ENCODE peak calls at places on chromosome 2, in ten cellular contexts. R is GM13976, G is fibroblast of the aortic adventitia, S is neural crest cell, V is esophagus squamous epithelium, A is AG04450, N is foreskin fibroblast, B is nephron progenitor cell, Y is Caco-2, F is GM13977. X is an unnamed sample.

GRCh38 chr2:195706161-195706900 is 49.3 kb downstream of the SLC39A10 start:
- DNase-seq in R (no peak), G (peak), S (no peak), V (no peak), A (no peak), N (peak), B (no peak), Y (no peak), F (no peak), X (no peak)

GRCh38 chr2:160566717-160567116 is 73.1 kb upstream of the RBMS1 start:
- DNase-seq in R (no peak), G (peak), S (no peak), V (no peak), A (no peak), N (peak), B (no peak), Y (no peak), F (no peak), X (no peak)

GRCh38 chr2:23418056-23418455 is 33.1 kb downstream of the KLHL29 start:
- DNase-seq in R (no peak), G (no peak), S (no peak), V (no peak), A (no peak), N (no peak), B (no peak), Y (no peak), F (no peak), X (no peak)

GRCh38 chr2:238139141-238139840 is 823 bp downstream of the KLHL30 start:
- DNase-seq in R (peak), G (no peak), S (no peak), V (no peak), A (no peak), N (no peak), B (peak), Y (no peak), F (peak), X (peak)

GRCh38 chr2:9288681-9289338 is 82.2 kb downstream of the ASAP2 start:
- DNase-seq in R (no peak), G (peak), S (no peak), V (no peak), A (no peak), N (peak), B (no peak), Y (no peak), F (no peak), X (no peak)

GRCh38 chr2:161020437-161020836 is 139.8 kb upstream of the TANK start:
- DNase-seq in R (no peak), G (no peak), S (no peak), V (no peak), A (no peak), N (no peak), B (no peak), Y (no peak), F (no peak), X (no peak)

GRCh38 chr2:98020516-98020915 is 24.8 kb upstream of the TMEM131 start:
- DNase-seq in R (no peak), G (no peak), S (no peak), V (no peak), A (no peak), N (no peak), B (no peak), Y (no peak), F (no peak), X (no peak)

GRCh38 chr2:183000846-183001245 is 37.4 kb downstream of the NCKAP1 start:
- DNase-seq in R (no peak), G (no peak), S (no peak), V (no peak), A (no peak), N (no peak), B (peak), Y (peak), F (no peak), X (no peak)

GRCh38 chr2:60356346-60356745 is 197.1 kb downstream of the BCL11A start:
- DNase-seq in R (no peak), G (no peak), S (no peak), V (no peak), A (no peak), N (no peak), B (no peak), Y (no peak), F (no peak), X (no peak)

GRCh38 chr2:118981627-118982026 is 39.6 kb downstream of the MARCO start:
- DNase-seq in R (no peak), G (no peak), S (no peak), V (no peak), A (no peak), N (no peak), B (no peak), Y (no peak), F (no peak), X (no peak)

GRCh38 chr2:221049950-221050349 is 522.2 kb downstream of the EPHA4 start:
- DNase-seq in R (no peak), G (no peak), S (no peak), V (no peak), A (no peak), N (no peak), B (no peak), Y (no peak), F (no peak), X (no peak)

GRCh38 chr2:64404002-64404731 is 49.8 kb upstream of the LGALSL start:
- DNase-seq in R (no peak), G (peak), S (peak), V (peak), A (no peak), N (peak), B (peak), Y (no peak), F (no peak), X (no peak)

GRCh38 chr2:127106457-127106997 is 427 bp downstream of the BIN1 start:
- DNase-seq in R (peak), G (peak), S (peak), V (no peak), A (no peak), N (no peak), B (peak), Y (peak), F (peak), X (no peak)

GRCh38 chr2:75562513-75562864 is 1.8 kb upstream of the EVA1A start:
- DNase-seq in R (no peak), G (peak), S (no peak), V (no peak), A (no peak), N (no peak), B (no peak), Y (no peak), F (no peak), X (no peak)

GRCh38 chr2:171832489-171832888 is 61.6 kb downstream of the SLC25A12 start:
- DNase-seq in R (no peak), G (no peak), S (no peak), V (no peak), A (no peak), N (no peak), B (no peak), Y (no peak), F (no peak), X (no peak)

GRCh38 chr2:42052702-42053481 is 5.1 kb downstream of the PKDCC start:
- DNase-seq in R (no peak), G (peak), S (no peak), V (no peak), A (peak), N (no peak), B (no peak), Y (no peak), F (no peak), X (no peak)

DNA sequence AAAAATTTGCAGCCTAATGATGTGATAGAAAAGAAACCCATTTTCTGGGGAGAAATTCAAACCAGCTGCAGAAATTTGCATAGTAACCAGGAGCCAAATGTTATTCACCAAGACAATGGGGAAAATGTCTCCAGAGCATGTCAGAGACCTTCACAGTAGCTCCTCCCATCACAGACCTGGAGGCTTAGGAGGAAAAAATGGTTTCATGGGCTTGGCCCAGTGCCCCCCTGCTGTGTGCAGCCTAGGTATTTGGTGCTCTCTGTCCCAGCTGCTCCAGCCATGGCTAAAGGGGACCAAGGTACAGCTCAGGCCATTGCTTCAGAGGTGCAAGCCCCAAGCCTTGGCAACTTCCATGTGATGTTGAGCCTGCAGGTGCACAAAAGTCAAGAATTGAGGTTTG is 352.9 kb downstream of the PLCL1 start:
- DNase-seq in R (no peak), G (no peak), S (no peak), V (no peak), A (no peak), N (no peak), B (no peak), Y (no peak), F (no peak), X (no peak)
- TF ChIP-seq CTCF in R (no peak), G (no peak), S (no peak), V (no peak), A (no peak), N (no peak), B (no peak), Y (no peak), F (no peak), X (no peak)

DNA sequence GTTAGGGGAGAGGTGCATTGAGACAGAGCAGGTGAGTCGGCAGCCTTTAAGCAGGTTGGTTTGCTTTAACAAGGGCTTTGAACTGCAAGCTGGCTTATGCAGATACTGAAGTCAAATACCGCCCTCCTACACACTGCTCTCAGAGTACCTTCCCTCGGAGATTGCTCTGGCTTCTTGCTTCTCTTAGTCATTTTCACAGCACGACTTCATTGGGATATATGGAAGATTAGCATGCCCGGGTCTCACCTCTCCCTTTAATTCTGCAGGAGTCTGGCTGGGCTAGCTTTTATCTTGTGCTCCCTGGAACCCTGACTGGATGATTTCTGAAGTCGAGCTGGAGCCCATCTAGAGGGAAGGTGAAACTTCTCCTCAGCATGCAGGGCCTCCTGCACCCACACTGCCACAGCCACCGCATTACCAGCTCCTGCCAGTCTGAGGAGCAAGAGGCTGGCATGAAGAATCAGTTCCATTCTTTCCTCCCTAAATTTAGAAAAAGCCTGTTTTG is 395.5 kb upstream of the HNRNPA3 start:
- DNase-seq in R (no peak), G (no peak), S (no peak), V (no peak), A (no peak), N (no peak), B (peak), Y (peak), F (no peak), X (no peak)
- TF ChIP-seq CTCF in R (no peak), G (peak), S (no peak), V (peak), A (no peak), N (no peak), B (no peak), Y (no peak), F (no peak), X (no peak)

GRCh38 chr2:129062160-129062912 is 743.7 kb upstream of the HS6ST1 start:
- DNase-seq in R (no peak), G (no peak), S (no peak), V (no peak), A (no peak), N (no peak), B (no peak), Y (no peak), F (no peak), X (no peak)
- TF ChIP-seq CTCF in R (no peak), G (no peak), S (no peak), V (no peak), A (no peak), N (no peak), B (no peak), Y (no peak), F (no peak), X (no peak)

GRCh38 chr2:207008105-207008990 is 69.0 kb downstream of the CPO start:
- DNase-seq in R (no peak), G (peak), S (no peak), V (no peak), A (no peak), N (peak), B (no peak), Y (no peak), F (no peak), X (no peak)
- TF ChIP-seq CTCF in R (no peak), G (peak), S (peak), V (peak), A (peak), N (peak), B (no peak), Y (no peak), F (no peak), X (no peak)

GRCh38 chr2:240195316-240195861 is 54.9 kb upstream of the OTOS start:
- DNase-seq in R (no peak), G (no peak), S (no peak), V (no peak), A (no peak), N (no peak), B (no peak), Y (no peak), F (no peak), X (no peak)
- TF ChIP-seq CTCF in R (no peak), G (no peak), S (no peak), V (no peak), A (no peak), N (no peak), B (no peak), Y (no peak), F (no peak), X (no peak)

GRCh38 chr2:211216221-211216620 is 659.8 kb downstream of the CPS1 start:
- DNase-seq in R (no peak), G (peak), S (no peak), V (no peak), A (no peak), N (no peak), B (no peak), Y (peak), F (no peak), X (no peak)
- TF ChIP-seq CTCF in R (no peak), G (peak), S (peak), V (no peak), A (no peak), N (no peak), B (peak), Y (peak), F (peak), X (no peak)

GRCh38 chr2:112034924-112035323 is 20.1 kb upstream of the TMEM87B start:
- DNase-seq in R (no peak), G (no peak), S (no peak), V (no peak), A (no peak), N (no peak), B (no peak), Y (no peak), F (no peak), X (no peak)

GRCh38 chr2:112031916-112032582 is 23.0 kb upstream of the TMEM87B start:
- DNase-seq in R (no peak), G (peak), S (no peak), V (no peak), A (no peak), N (peak), B (no peak), Y (no peak), F (no peak), X (no peak)

GRCh38 chr2:112031473-112031872 is 23.6 kb upstream of the TMEM87B start:
- DNase-seq in R (no peak), G (peak), S (no peak), V (no peak), A (no peak), N (no peak), B (no peak), Y (no peak), F (no peak), X (no peak)

GRCh38 chr2:112033600-112033999 is 21.5 kb upstream of the TMEM87B start:
- DNase-seq in R (no peak), G (peak), S (no peak), V (no peak), A (no peak), N (no peak), B (no peak), Y (no peak), F (no peak), X (no peak)

GRCh38 chr2:112032615-112033457 is 22.2 kb upstream of the TMEM87B start:
- DNase-seq in R (no peak), G (peak), S (no peak), V (no peak), A (no peak), N (no peak), B (no peak), Y (no peak), F (no peak), X (no peak)
- TF ChIP-seq CTCF in R (peak), G (peak), S (peak), V (no peak), A (no peak), N (no peak), B (no peak), Y (no peak), F (no peak), X (no peak)

DNA sequence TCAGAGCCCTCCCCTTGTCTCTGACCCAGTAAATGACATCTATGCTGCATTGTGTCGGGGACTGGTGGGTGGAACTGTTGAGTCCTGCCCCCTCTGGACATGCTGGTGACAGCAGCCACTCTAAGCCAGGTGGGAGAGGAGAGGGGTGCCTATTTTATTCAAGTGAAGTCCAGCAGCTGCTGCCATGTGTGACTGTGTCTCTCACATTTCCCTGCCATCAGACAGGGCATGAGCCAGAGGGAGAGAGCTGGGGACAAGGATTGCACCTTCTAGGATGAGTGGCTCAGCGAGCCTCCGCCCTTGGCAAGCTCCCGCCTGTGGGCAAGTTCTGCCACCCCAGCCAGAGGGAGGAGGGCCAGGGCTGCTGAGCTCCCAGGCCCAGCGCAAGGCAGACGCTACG is 13.7 kb downstream of the NGEF start:
- DNase-seq in R (no peak), G (no peak), S (no peak), V (no peak), A (no peak), N (no peak), B (no peak), Y (no peak), F (no peak), X (no peak)
- TF ChIP-seq CTCF in R (no peak), G (no peak), S (no peak), V (no peak), A (no peak), N (no peak), B (no peak), Y (peak), F (peak), X (peak)

GRCh38 chr2:96760036-96760985 is at the start of gene CNNM4:
- DNase-seq in R (peak), G (peak), S (peak), V (peak), A (peak), N (peak), B (peak), Y (peak), F (peak), X (peak)
- TF ChIP-seq CTCF in R (peak), G (peak), S (no peak), V (peak), A (peak), N (no peak), B (no peak), Y (peak), F (peak), X (peak)

GRCh38 chr2:101197215-101197745 is 46.1 kb upstream of the TBC1D8 start:
- DNase-seq in R (no peak), G (peak), S (no peak), V (no peak), A (no peak), N (no peak), B (no peak), Y (no peak), F (no peak), X (no peak)
- TF ChIP-seq CTCF in R (no peak), G (no peak), S (peak), V (peak), A (no peak), N (no peak), B (no peak), Y (peak), F (no peak), X (no peak)

X was measured in GM10248.